ENCODE peak calls at places on chromosomes 16 and 17, in eight cellular contexts. H is endothelial cell of umbilical vein; B is psoas muscle; R is CD8-positive, alpha-beta T cell; C is heart right ventricle; D is A549; Z is A673; K is colonic mucosa. O is an unnamed sample.

GRCh38 chr16:24717411-24717810 is 12.0 kb upstream of the TNRC6A start:
- DNase-seq in H (no peak), B (no peak), R (no peak), C (no peak), D (no peak), Z (no peak), K (no peak), O (no peak)

GRCh38 chr16:87035053-87035452 is 282.1 kb downstream of the C16orf95 start:
- DNase-seq in H (no peak), B (no peak), R (no peak), C (no peak), D (no peak), Z (no peak), K (no peak), O (no peak)

GRCh38 chr17:77591231-77591785 is 367.2 kb upstream of the TNRC6C start:
- DNase-seq in H (no peak), B (no peak), R (no peak), C (no peak), D (no peak), Z (no peak), K (peak; percentile 71), O (no peak)

GRCh38 chr16:23901178-23902131 is 65.7 kb downstream of the PRKCB start:
- DNase-seq in H (peak; percentile 80), B (no peak), R (no peak), C (no peak), D (no peak), Z (peak; percentile 96), K (no peak), O (no peak)

GRCh38 chr17:40696651-40697072 is 6.9 kb downstream of the KRT24 start:
- DNase-seq in H (no peak), B (no peak), R (no peak), C (no peak), D (peak; percentile 13), Z (peak; percentile 1), K (no peak), O (no peak)

GRCh38 chr17:77390870-77391269 is 250.1 kb downstream of the SEC14L1 start:
- DNase-seq in H (no peak), B (no peak), R (no peak), C (no peak), D (no peak), Z (no peak), K (no peak), O (no peak)

GRCh38 chr16:13143551-13143950 is 242.2 kb downstream of the SHISA9 start:
- DNase-seq in H (no peak), B (no peak), R (no peak), C (no peak), D (no peak), Z (no peak), K (no peak), O (no peak)

GRCh38 chr17:40314557-40314953 is 5.6 kb downstream of the RARA start:
- DNase-seq in H (peak; percentile 93), B (peak; percentile 98), R (peak; percentile 53), C (peak; percentile 82), D (peak; percentile 98), Z (peak; percentile 85), K (peak; percentile 90), O (peak; percentile 88)

GRCh38 chr17:17983376-17983775 is 10.7 kb downstream of the DRC3 start:
- DNase-seq in H (no peak), B (no peak), R (no peak), C (no peak), D (no peak), Z (no peak), K (no peak), O (no peak)

GRCh38 chr16:66133641-66134402 is 232.7 kb upstream of the CDH5 start:
- DNase-seq in H (no peak), B (no peak), R (no peak), C (no peak), D (no peak), Z (peak; percentile 69), K (no peak), O (no peak)

GRCh38 chr16:66130296-66130910 is 236.1 kb upstream of the CDH5 start:
- DNase-seq in H (no peak), B (no peak), R (no peak), C (no peak), D (no peak), Z (no peak), K (no peak), O (no peak)

GRCh38 chr16:66131156-66131807 is 235.2 kb upstream of the CDH5 start:
- DNase-seq in H (no peak), B (no peak), R (no peak), C (no peak), D (no peak), Z (peak; percentile 22), K (no peak), O (no peak)

GRCh38 chr16:66129196-66129595 is 237.3 kb upstream of the CDH5 start:
- DNase-seq in H (no peak), B (no peak), R (no peak), C (no peak), D (no peak), Z (no peak), K (no peak), O (no peak)

DNA sequence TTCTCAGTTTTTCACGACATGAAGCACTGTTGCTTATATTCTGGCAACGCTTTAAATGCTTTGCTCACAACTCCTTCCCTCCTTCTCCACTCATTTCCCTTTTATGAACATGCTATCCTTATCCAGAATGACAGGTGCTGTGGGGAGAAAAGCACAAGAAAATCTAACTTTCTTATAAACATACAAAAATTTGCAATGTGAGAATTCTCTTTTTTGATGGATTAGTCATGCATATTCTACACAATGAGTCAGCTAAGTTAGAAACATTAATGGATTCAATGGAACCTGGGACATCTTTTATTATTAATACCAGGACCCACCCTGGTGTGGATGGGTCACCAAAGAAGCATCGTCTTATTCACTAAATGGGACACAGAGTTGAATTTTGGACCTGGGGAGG is 234.6 kb upstream of the CDH5 start:
- DNase-seq in H (no peak), B (no peak), R (no peak), C (no peak), D (no peak), Z (no peak), K (no peak), O (no peak)
- H3K27ac ChIP-seq in H (no peak overlapping the region), B (no peak overlapping the region), R (no peak overlapping the region), C (no peak overlapping the region), D (no peak overlapping the region), Z (no peak overlapping the region), K (no peak overlapping the region), O (no peak overlapping the region)

GRCh38 chr17:14427914-14428639 is 127.2 kb downstream of the HS3ST3B1 start:
- DNase-seq in H (no peak), B (no peak), R (peak; percentile 18), C (no peak), D (no peak), Z (no peak), K (no peak), O (no peak)

GRCh38 chr17:14432058-14432457 is 131.2 kb downstream of the HS3ST3B1 start:
- DNase-seq in H (no peak), B (no peak), R (no peak), C (no peak), D (no peak), Z (no peak), K (no peak), O (no peak)

GRCh38 chr17:14434506-14434905 is 133.6 kb downstream of the HS3ST3B1 start:
- DNase-seq in H (no peak), B (no peak), R (no peak), C (no peak), D (no peak), Z (no peak), K (no peak), O (no peak)

GRCh38 chr17:14429084-14429483 is 128.2 kb downstream of the HS3ST3B1 start:
- DNase-seq in H (no peak), B (no peak), R (no peak), C (no peak), D (no peak), Z (no peak), K (no peak), O (no peak)

GRCh38 chr17:14428640-14429029 is 127.8 kb downstream of the HS3ST3B1 start:
- DNase-seq in H (no peak), B (no peak), R (no peak), C (no peak), D (no peak), Z (no peak), K (no peak), O (no peak)
- TF ChIP-seq CTCF in H (no peak), B (no peak), R (no peak), C (no peak), D (no peak), Z (no peak), K (no peak), O (no peak)

GRCh38 chr17:4944554-4945175 is 3.7 kb downstream of the PFN1 start:
- DNase-seq in H (no peak), B (peak; percentile 48), R (no peak), C (no peak), D (no peak), Z (no peak), K (no peak), O (no peak)
- H3K4me3 ChIP-seq in H (no peak overlapping the region), B (peak overlapping the region; percentile 97), R (peak overlapping the region; percentile 58), C (no peak overlapping the region), D (peak overlapping the region; percentile 98), Z (no peak overlapping the region), K (no peak overlapping the region), O (no peak overlapping the region)

GRCh38 chr16:874366-875181 is 74.0 kb upstream of the GNG13 start:
- DNase-seq in H (no peak), B (peak; percentile 49), R (no peak), C (no peak), D (no peak), Z (no peak), K (no peak), O (no peak)
- H3K27ac ChIP-seq in H (no peak overlapping the region), B (no peak overlapping the region), R (no peak overlapping the region), C (no peak overlapping the region), D (no peak overlapping the region), Z (no peak overlapping the region), K (no peak overlapping the region), O (no peak overlapping the region)

DNA sequence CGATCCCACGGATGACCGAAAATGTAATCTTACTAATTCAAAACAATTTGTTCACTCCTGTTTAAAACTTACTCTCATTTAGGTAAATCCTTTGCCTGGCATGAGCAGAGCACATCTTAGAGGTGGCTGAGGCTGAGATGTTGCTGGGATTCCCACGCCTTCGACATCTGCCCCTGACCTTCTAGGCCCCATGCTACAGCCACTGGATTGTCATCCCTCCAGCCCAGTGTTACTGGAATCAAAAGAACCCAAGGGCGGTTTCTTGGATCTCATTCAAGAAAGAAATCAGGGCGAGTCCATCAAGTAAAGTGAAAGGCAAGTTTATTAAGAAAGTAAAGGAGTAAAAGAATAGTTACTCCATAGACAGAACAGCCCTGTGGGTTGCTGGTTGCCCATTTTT is 64.5 kb upstream of the SHISA6 start:
- DNase-seq in H (no peak), B (no peak), R (no peak), C (peak; percentile 17), D (no peak), Z (no peak), K (no peak), O (no peak)
- TF ChIP-seq CTCF in H (no peak), B (no peak), R (no peak), C (no peak), D (no peak), Z (no peak), K (no peak), O (no peak)

O was measured in dorsolateral prefrontal cortex.